ENCODE peak calls at places on chromosomes 11 and 22, in eight cellular contexts. Y, R, B, A, F, H, N and C are unnamed samples.

GRCh38 chr11:60164550-60165075 is 18.3 kb downstream of the MS4A6A start:
- DNase-seq in R (no peak), Y (no peak), F (no peak), H (no peak), B (no peak), N (no peak), A (peak; percentile 1), C (peak; percentile 81)

GRCh38 chr22:50031189-50032091 is 18.9 kb upstream of the IL17REL start:
- DNase-seq in Y (no peak), F (no peak), A (no peak), N (no peak), R (no peak), B (no peak), H (no peak), C (no peak)

GRCh38 chr22:29813563-29813962 is 24.5 kb downstream of the ASCC2 start:
- DNase-seq in Y (no peak), F (peak; percentile 69), A (peak; percentile 37), R (no peak), B (no peak), N (no peak), H (no peak), C (no peak)

GRCh38 chr11:12827929-12828812 is 153.9 kb downstream of the TEAD1 start:
- DNase-seq in Y (no peak), N (no peak), A (peak; percentile 83), B (peak; percentile 31), R (peak; percentile 47), H (peak; percentile 57), F (peak; percentile 59), C (peak; percentile 71)

GRCh38 chr11:35590412-35590811 is 27.8 kb upstream of the FJX1 start:
- DNase-seq in N (no peak), Y (no peak), F (no peak), B (no peak), A (peak; percentile 68), H (no peak), R (no peak), C (no peak)

GRCh38 chr11:122322369-122322768 is 206.4 kb upstream of the BLID start:
- DNase-seq in B (no peak), N (peak; percentile 52), Y (no peak), H (no peak), F (no peak), A (no peak), R (no peak), C (no peak)

GRCh38 chr11:131737357-131737756 is 366.9 kb downstream of the NTM start:
- DNase-seq in N (no peak), A (no peak), H (no peak), R (no peak), Y (no peak), F (no peak), B (peak; percentile 20), C (no peak)

GRCh38 chr11:59175104-59175503 is 3.2 kb downstream of the DTX4 start:
- DNase-seq in B (no peak), Y (no peak), H (no peak), N (no peak), R (no peak), A (no peak), F (no peak), C (no peak)

GRCh38 chr11:64631675-64632074 is 40.7 kb downstream of the SLC22A12 start:
- DNase-seq in B (no peak), Y (no peak), F (no peak), N (no peak), A (no peak), H (no peak), R (no peak), C (no peak)

GRCh38 chr22:21026783-21027692 is 5.3 kb downstream of the SLC7A4 start:
- DNase-seq in F (no peak), Y (no peak), N (peak; percentile 29), H (no peak), A (peak; percentile 52), B (no peak), R (peak; percentile 44), C (peak; percentile 43)

GRCh38 chr22:30340911-30341685 is 14.4 kb upstream of the TBC1D10A start:
- DNase-seq in A (peak; percentile 38), H (no peak), N (no peak), F (no peak), B (no peak), R (no peak), Y (no peak), C (no peak)

GRCh38 chr11:125289419-125290088 is 125.0 kb downstream of the PKNOX2 start:
- DNase-seq in R (no peak), H (no peak), N (no peak), F (no peak), Y (no peak), B (no peak), A (no peak), C (no peak)

GRCh38 chr11:104078250-104078649 is 41.8 kb downstream of the DDI1 start:
- DNase-seq in R (no peak), Y (no peak), A (no peak), H (no peak), N (no peak), B (peak; percentile 6), F (no peak), C (no peak)

GRCh38 chr22:38696606-38697005 is 4.1 kb downstream of the JOSD1 start:
- DNase-seq in F (peak; percentile 61), R (no peak), A (peak; percentile 80), N (no peak), H (no peak), B (peak; percentile 55), Y (no peak), C (peak; percentile 88)

GRCh38 chr22:50040717-50041116 is 17.4 kb downstream of the TTLL8 start:
- DNase-seq in A (no peak), R (no peak), Y (no peak), N (no peak), F (no peak), H (no peak), B (no peak), C (no peak)

GRCh38 chr11:225734-226453 is 10.2 kb downstream of the SIRT3 start:
- DNase-seq in A (peak; percentile 73), N (no peak), F (no peak), H (no peak), R (no peak), Y (no peak), B (peak; percentile 93), C (peak; percentile 54)

GRCh38 chr22:20109411-20110358 is 6.2 kb upstream of the RANBP1 start:
- DNase-seq in H (no peak), R (no peak), B (no peak), Y (no peak), F (no peak), N (no peak), A (no peak), C (no peak)

GRCh38 chr11:69948256-69949141 is 129.3 kb upstream of the FGF3 start:
- DNase-seq in H (peak; percentile 48), A (no peak), F (peak; percentile 83), N (no peak), R (no peak), B (no peak), Y (no peak), C (peak; percentile 87)

GRCh38 chr11:110529043-110529442 is 99.3 kb downstream of the FDX1 start:
- DNase-seq in F (peak; percentile 14), H (no peak), B (peak; percentile 46), N (no peak), A (no peak), Y (no peak), R (no peak), C (no peak)

GRCh38 chr11:41786087-41786486 is 326.6 kb upstream of the LRRC4C start:
- DNase-seq in Y (no peak), F (no peak), H (no peak), R (no peak), A (no peak), N (no peak), B (no peak), C (peak; percentile 30)

GRCh38 chr22:43777204-43777671 is 34.9 kb downstream of the EFCAB6 start:
- DNase-seq in A (peak; percentile 90), H (no peak), R (no peak), B (no peak), F (peak; percentile 10), Y (no peak), N (peak; percentile 30), C (peak; percentile 79)